ENCODE peak calls at places on chromosomes 5 and 9, in ten cellular contexts. O is stomach; U is hepatocyte; P is AG04450; G is fibroblast of lung; E is neural progenitor cell; D is A549; S is CD8-positive, alpha-beta T cell; I is left ventricle myocardium inferior; L is PC-3. A is an unnamed sample.
A peak's percentile ranks its signal among the peaks of the same experiment; 100 is the strongest.

GRCh38 chr5:157266286-157267007 is 524 bp downstream of the CYFIP2 start:
- DNase-seq in O (peak; percentile 50), U (peak; percentile 73), P (no peak), G (no peak), E (peak; percentile 78), D (peak; percentile 35), S (no peak), I (no peak), L (peak; percentile 65), A (no peak)

GRCh38 chr9:31418419-31418818 is 966.0 kb upstream of the ACO1 start:
- DNase-seq in O (no peak), U (no peak), P (no peak), G (no peak), E (no peak), D (no peak), S (no peak), I (no peak), L (no peak), A (no peak)

GRCh38 chr5:32831630-32832029 is 120.5 kb downstream of the NPR3 start:
- DNase-seq in O (no peak), U (no peak), P (no peak), G (no peak), E (no peak), D (no peak), S (no peak), I (no peak), L (no peak), A (no peak)

GRCh38 chr5:73605223-73606087 is 20.5 kb upstream of the ARHGEF28 start:
- DNase-seq in O (peak; percentile 71), U (peak; percentile 37), P (no peak), G (no peak), E (no peak), D (peak; percentile 31), S (no peak), I (no peak), L (peak; percentile 72), A (no peak)

GRCh38 chr5:103120607-103121200 is 603 bp downstream of the PPIP5K2 start:
- DNase-seq in O (no peak), U (peak; percentile 23), P (no peak), G (peak; percentile 19), E (peak; percentile 33), D (no peak), S (no peak), I (no peak), L (peak; percentile 30), A (peak; percentile 22)

GRCh38 chr9:37082214-37082765 is 38.1 kb upstream of the ZCCHC7 start:
- DNase-seq in O (no peak), U (no peak), P (no peak), G (no peak), E (no peak), D (no peak), S (no peak), I (no peak), L (no peak), A (no peak)

GRCh38 chr9:36976371-36977030 is 57.6 kb downstream of the PAX5 start:
- DNase-seq in O (no peak), U (no peak), P (no peak), G (no peak), E (no peak), D (peak; percentile 39), S (no peak), I (no peak), L (peak; percentile 89), A (peak; percentile 97)

GRCh38 chr5:61253547-61253946 is 78.5 kb upstream of the ZSWIM6 start:
- DNase-seq in O (no peak), U (no peak), P (no peak), G (no peak), E (no peak), D (no peak), S (no peak), I (no peak), L (no peak), A (no peak)

GRCh38 chr5:112635276-112635675 is 102.4 kb upstream of the APC start:
- DNase-seq in O (no peak), U (no peak), P (no peak), G (no peak), E (no peak), D (no peak), S (no peak), I (no peak), L (peak; percentile 19), A (no peak)

GRCh38 chr5:33049845-33050244 is 338.7 kb downstream of the NPR3 start:
- DNase-seq in O (no peak), U (peak; percentile 37), P (no peak), G (peak; percentile 69), E (no peak), D (peak; percentile 60), S (no peak), I (no peak), L (peak; percentile 94), A (peak; percentile 92)

GRCh38 chr5:124371121-124371706 is 375.2 kb downstream of the ZNF608 start:
- DNase-seq in O (peak; percentile 49), U (peak; percentile 20), P (no peak), G (peak; percentile 69), E (no peak), D (no peak), S (no peak), I (peak; percentile 37), L (no peak), A (no peak)

GRCh38 chr5:2757563-2758311 is 6.3 kb upstream of the IRX2 start:
- DNase-seq in O (no peak), U (peak; percentile 27), P (no peak), G (no peak), E (no peak), D (no peak), S (no peak), I (no peak), L (peak; percentile 92), A (peak; percentile 97)

GRCh38 chr9:135799261-135799660 is 97.3 kb downstream of the KCNT1 start:
- DNase-seq in O (no peak), U (no peak), P (no peak), G (no peak), E (no peak), D (no peak), S (no peak), I (no peak), L (no peak), A (no peak)

GRCh38 chr5:17187401-17187800 is 30.0 kb upstream of the BASP1 start:
- DNase-seq in O (no peak), U (no peak), P (no peak), G (peak; percentile 44), E (no peak), D (no peak), S (no peak), I (no peak), L (peak; percentile 98), A (no peak)

GRCh38 chr5:151196556-151197290 is 27.2 kb downstream of the CCDC69 start:
- DNase-seq in O (no peak), U (no peak), P (no peak), G (no peak), E (no peak), D (no peak), S (no peak), I (no peak), L (no peak), A (no peak)

GRCh38 chr5:170519500-170519899 is 15.7 kb downstream of the KCNIP1 start:
- DNase-seq in O (no peak), U (no peak), P (no peak), G (no peak), E (no peak), D (no peak), S (no peak), I (no peak), L (no peak), A (no peak)
- H3K27ac ChIP-seq in O (no peak overlapping the region), U (no peak overlapping the region), P (no peak overlapping the region), G (no peak overlapping the region), E (no peak overlapping the region), D (no peak overlapping the region), S (no peak overlapping the region), I (no peak overlapping the region), L (no peak overlapping the region), A (no peak overlapping the region)

DNA sequence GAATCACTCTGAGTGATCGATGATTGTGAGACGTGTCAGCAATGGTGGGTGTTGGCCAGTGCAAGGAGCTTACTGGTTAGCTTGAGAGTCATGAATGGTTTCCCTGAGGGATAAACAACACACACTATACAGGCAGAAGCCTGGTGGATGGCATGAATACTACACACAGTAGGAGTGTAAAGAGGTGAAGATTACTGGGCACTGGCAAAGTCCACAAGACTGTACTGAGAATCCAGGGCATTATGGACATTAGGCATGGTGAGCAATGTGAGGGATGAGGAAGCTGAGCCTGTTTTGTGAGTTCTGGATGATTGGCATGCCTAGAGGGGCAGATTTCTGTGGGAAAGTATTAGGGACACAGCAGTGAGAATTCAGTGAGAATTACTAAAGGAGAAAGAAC is 71.3 kb downstream of the KDM4C start:
- DNase-seq in O (no peak), U (no peak), P (no peak), G (no peak), E (peak; percentile 15), D (peak; percentile 18), S (no peak), I (no peak), L (peak; percentile 69), A (no peak)
- TF ChIP-seq CTCF in O (no peak), U (no peak), P (peak; percentile 32), G (peak; percentile 9), E (peak; percentile 17), D (no peak), S (no peak), I (no peak), L (peak; percentile 26), A (no peak)

DNA sequence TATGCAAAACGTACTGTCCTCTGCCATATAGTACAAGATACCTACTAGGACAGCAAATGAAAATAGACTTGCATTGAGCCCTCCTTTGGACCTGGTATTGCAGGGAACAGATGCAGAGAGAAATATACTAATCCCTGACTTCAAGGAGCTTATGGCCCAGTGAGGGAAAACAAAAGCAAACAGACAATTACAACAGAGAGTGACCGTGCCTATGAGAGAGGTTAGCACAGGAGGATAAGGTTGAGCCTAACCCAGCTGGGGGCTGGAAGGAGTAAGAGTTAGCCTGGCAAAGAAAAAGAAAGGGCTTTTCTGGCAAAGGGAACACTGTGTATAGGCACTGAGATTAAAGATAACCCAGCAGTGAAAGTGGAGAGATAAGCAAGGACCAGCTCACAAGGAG is 5.5 kb downstream of the CDC26 start:
- DNase-seq in O (no peak), U (no peak), P (no peak), G (no peak), E (no peak), D (no peak), S (no peak), I (no peak), L (no peak), A (no peak)
- H3K27ac ChIP-seq in O (no peak overlapping the region), U (no peak overlapping the region), P (no peak overlapping the region), G (no peak overlapping the region), E (no peak overlapping the region), D (no peak overlapping the region), S (no peak overlapping the region), I (no peak overlapping the region), L (no peak overlapping the region), A (no peak overlapping the region)

DNA sequence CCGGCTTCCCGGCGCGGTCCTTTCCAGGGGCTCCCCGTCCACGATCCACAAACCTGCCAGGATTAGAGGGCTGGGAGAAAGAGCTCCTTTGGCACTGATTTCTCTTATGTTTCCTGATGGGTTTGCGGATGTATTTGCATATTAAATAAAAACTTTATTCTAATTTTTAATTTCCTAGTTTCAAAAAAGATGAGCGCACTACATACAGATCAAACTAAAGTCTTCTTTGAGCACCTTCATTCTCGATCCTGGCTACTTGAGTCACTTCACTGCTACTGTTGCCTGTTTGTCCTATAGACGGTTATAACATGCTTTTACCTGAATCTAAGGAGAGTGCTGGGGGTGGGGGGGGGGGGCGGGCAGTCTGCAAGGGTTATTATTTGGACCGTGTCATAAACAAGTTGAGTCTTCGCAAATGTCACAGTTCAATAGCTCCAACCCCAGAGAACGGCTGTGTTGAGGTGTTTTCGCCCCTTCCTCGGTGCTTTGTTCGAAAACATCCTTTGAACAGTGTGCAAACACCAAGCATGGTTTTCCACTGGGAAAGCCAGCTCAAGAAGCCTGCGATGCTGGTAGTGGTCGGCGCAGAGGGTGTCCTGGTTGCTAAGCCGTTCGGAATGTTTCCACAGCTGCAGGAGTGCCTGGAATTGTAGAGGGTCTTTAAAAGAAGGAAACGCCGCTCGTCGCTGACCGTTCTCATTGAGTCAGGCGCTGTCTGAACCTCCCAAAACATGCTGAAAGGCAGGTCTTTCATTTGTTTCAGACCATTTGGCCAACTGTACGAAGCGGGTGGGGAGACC is 1.1 kb upstream of the STK10 start:
- DNase-seq in O (no peak), U (no peak), P (no peak), G (no peak), E (peak; percentile 92), D (no peak), S (no peak), I (no peak), L (no peak), A (no peak)
- TF ChIP-seq CTCF in O (no peak), U (no peak), P (no peak), G (no peak), E (peak; percentile 1), D (no peak), S (no peak), I (peak; percentile 6), L (peak; percentile 4), A (no peak)

A was measured in RWPE1.